ENCODE peak calls at places on chromosomes 1 and 21, in four cellular contexts. K is fibroblast of lung, C is lung, J is adrenal gland. X is an unnamed sample.

GRCh38 chr21:42319368-42319767 is 4.2 kb upstream of the TFF3 start:
- DNase-seq in K (no peak), C (no peak), J (peak; percentile 43), X (peak; percentile 52)

GRCh38 chr1:240732390-240732789 is 120.4 kb upstream of the GREM2 start:
- DNase-seq in K (peak; percentile 77), C (no peak), J (no peak), X (no peak)

GRCh38 chr1:203082571-203083462 is 3.0 kb downstream of the MYOG start:
- DNase-seq in K (no peak), C (no peak), J (peak; percentile 35), X (no peak)

GRCh38 chr1:109969430-109969829 is 15.1 kb upstream of the AHCYL1 start:
- DNase-seq in K (peak; percentile 80), C (no peak), J (no peak), X (no peak)

GRCh38 chr1:10873189-10873588 is 76.7 kb upstream of the CASZ1 start:
- DNase-seq in K (no peak), C (no peak), J (no peak), X (no peak)

GRCh38 chr1:62175568-62176179 is 19.0 kb upstream of the L1TD1 start:
- DNase-seq in K (peak; percentile 65), C (peak; percentile 45), J (peak; percentile 77), X (no peak)

GRCh38 chr1:201553496-201554166 is 14.7 kb downstream of the NAV1 start:
- DNase-seq in K (peak; percentile 66), C (no peak), J (peak; percentile 53), X (no peak)

GRCh38 chr21:39313457-39314154 is at the start of gene BRWD1:
- DNase-seq in K (peak; percentile 87), C (peak; percentile 77), J (peak; percentile 87), X (peak; percentile 73)

GRCh38 chr1:92411511-92411910 is 75.2 kb downstream of the GFI1 start:
- DNase-seq in K (peak; percentile 48), C (no peak), J (no peak), X (no peak)

GRCh38 chr21:16194851-16195251 is 465.1 kb downstream of the USP25 start:
- DNase-seq in K (peak; percentile 53), C (no peak), J (no peak), X (no peak)
- H3K4me3 ChIP-seq in K (peak overlapping the region; percentile 63), C (no peak overlapping the region), J (no peak overlapping the region), X (peak overlapping the region; percentile 48)

DNA sequence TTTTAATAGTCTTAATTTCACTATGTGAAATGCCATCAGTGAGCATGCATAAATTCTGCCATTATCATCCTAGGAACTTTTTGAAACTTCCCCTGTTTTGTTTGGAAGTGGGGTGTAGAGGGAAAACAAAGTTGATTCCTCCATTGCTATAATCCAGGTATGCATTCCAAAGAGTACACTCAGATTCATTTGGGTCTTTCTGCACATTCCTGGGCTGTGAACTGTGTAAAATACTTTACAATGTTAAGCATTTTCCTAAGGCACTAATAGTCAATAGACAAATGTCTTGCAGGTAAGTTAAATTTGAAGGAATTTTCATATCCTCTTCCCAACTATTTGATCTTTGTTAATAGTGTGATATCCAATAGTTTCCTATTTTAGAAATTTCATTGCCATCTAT is 36.2 kb downstream of the SGIP1 start:
- DNase-seq in K (no peak), C (no peak), J (no peak), X (no peak)
- H3K4me1 ChIP-seq in K (peaks cover 8% of the 10 kb centered on the region), C (no peaks in the 10 kb centered on the region), J (no peaks in the 10 kb centered on the region), X (no peaks in the 10 kb centered on the region)

GRCh38 chr1:51877434-51878306 is 857 bp downstream of the NRDC start:
- DNase-seq in K (peak; percentile 38), C (peak; percentile 30), J (peak; percentile 67), X (peak; percentile 62)

GRCh38 chr1:51878616-51879336 is at the start of gene NRDC:
- DNase-seq in K (peak; percentile 100), C (peak; percentile 100), J (peak; percentile 100), X (peak; percentile 100)

GRCh38 chr1:51878307-51878615 is 266 bp downstream of the NRDC start:
- DNase-seq in K (no peak), C (no peak), J (no peak), X (no peak)

GRCh38 chr1:51875291-51875772 is 3.2 kb downstream of the NRDC start:
- DNase-seq in K (no peak), C (no peak), J (no peak), X (no peak)

GRCh38 chr1:51875836-51876235 is 2.7 kb downstream of the NRDC start:
- DNase-seq in K (no peak), C (no peak), J (no peak), X (no peak)
- H3K4me3 ChIP-seq in K (peak overlapping the region; percentile 100), C (no peak overlapping the region), J (no peak overlapping the region), X (no peak overlapping the region)

GRCh38 chr1:165852896-165853295 is 25.5 kb downstream of the UCK2 start:
- DNase-seq in K (no peak), C (no peak), J (no peak), X (no peak)
- H3K4me1 ChIP-seq in K (peaks cover 21% of the 10 kb centered on the region), C (peaks cover 9% of the 10 kb centered on the region), J (no peaks in the 10 kb centered on the region), X (no peaks in the 10 kb centered on the region)

DNA sequence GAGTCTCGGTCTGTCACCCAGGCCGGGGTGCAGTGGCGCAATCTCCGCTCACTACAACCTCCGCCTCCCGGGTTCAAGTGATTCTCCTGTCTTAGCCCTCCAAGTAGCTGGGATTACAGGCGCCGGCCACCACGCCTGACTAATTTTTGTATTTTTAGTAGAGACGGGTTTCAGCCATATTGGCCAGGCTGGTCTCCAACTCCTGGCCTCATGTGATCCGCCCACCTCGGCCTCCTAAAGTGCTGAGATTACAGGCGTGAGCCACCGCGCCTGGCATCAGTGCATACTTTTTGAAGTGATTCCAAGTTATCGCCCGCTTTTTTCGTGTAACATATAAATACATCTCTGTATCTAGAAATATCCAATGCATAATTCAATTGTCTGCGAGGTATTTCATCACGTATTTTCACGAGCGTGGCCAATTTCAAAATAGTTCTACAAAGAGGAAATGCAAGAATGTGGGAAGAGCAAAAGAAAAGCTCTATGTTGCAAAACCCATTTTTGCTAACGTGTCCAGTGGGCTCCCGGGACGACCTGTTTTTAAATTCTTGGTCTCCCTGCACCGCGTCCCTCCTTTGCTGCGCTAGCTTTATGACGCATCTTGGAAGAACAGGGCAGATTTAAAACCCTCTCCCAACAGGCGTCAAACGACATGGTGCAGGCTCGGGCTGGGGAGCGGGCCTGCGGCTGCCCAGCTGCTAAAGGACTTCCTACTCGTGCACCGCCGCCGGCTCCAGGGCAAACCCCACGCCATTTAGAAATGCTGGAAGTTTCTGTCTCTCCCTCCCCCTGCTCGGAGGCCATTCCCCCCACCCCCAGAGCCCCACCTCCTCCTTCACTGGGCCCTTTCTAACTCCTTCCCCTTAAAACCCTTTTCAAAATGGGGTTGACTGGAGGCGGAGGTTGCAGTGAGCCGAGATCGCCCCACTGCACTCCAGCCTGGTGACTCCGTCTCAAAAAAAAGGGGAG is 918 bp upstream of the IFNGR2 start:
- DNase-seq in K (peak; percentile 78), C (peak; percentile 63), J (peak; percentile 82), X (peak; percentile 84)
- H3K4me3 ChIP-seq in K (peak overlapping the region; percentile 73), C (peak overlapping the region; percentile 16), J (no peak overlapping the region), X (peak overlapping the region; percentile 99)

DNA sequence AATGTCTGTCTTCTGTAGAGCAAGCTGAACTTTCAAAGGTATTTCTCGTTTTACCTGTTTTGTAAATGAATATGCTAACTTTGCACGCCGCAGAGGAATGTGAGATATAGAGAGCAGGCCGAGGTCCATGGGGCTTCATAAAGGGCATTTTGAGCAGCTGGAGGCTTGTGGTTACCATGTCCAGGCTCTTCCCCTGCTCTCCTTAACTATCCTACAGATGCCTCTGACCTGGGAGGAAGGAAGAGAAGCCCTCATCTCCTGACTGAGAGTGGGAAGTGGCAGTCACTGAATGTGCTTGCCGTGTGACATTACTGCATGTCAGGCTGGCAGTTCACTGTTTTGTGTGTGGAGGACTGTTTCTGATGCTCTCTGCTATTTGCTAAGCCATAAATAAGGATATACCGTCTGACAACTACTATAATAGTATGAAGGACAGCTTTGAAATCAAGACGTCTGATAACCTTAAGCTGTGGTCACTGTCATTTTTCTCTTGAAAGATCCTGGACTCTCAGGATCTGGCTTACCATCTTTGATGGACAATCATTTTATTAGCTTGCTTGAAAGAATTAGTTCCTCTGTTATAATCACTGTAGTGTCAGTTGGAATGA is 92.2 kb downstream of the DYRK1A start:
- DNase-seq in K (no peak), C (no peak), J (no peak), X (no peak)
- H3K4me1 ChIP-seq in K (peaks cover 14% of the 10 kb centered on the region), C (peaks cover 28% of the 10 kb centered on the region), J (peaks cover 39% of the 10 kb centered on the region), X (peaks cover 95% of the 10 kb centered on the region)

GRCh38 chr1:54800899-54801759 is at the start of gene TTC22:
- DNase-seq in K (no peak), C (peak; percentile 72), J (peak; percentile 84), X (no peak)

GRCh38 chr1:54798206-54798605 is 2.9 kb downstream of the TTC22 start:
- DNase-seq in K (no peak), C (no peak), J (no peak), X (no peak)

GRCh38 chr1:54796902-54797301 is 4.2 kb downstream of the TTC22 start:
- DNase-seq in K (no peak), C (no peak), J (no peak), X (no peak)

GRCh38 chr1:54800041-54800898 is 853 bp downstream of the TTC22 start:
- DNase-seq in K (no peak), C (no peak), J (no peak), X (no peak)

GRCh38 chr1:54798769-54799641 is 2.1 kb downstream of the TTC22 start:
- DNase-seq in K (no peak), C (peak; percentile 43), J (no peak), X (no peak)
- H3K4me3 ChIP-seq in K (no peak overlapping the region), C (no peak overlapping the region), J (no peak overlapping the region), X (no peak overlapping the region)

DNA sequence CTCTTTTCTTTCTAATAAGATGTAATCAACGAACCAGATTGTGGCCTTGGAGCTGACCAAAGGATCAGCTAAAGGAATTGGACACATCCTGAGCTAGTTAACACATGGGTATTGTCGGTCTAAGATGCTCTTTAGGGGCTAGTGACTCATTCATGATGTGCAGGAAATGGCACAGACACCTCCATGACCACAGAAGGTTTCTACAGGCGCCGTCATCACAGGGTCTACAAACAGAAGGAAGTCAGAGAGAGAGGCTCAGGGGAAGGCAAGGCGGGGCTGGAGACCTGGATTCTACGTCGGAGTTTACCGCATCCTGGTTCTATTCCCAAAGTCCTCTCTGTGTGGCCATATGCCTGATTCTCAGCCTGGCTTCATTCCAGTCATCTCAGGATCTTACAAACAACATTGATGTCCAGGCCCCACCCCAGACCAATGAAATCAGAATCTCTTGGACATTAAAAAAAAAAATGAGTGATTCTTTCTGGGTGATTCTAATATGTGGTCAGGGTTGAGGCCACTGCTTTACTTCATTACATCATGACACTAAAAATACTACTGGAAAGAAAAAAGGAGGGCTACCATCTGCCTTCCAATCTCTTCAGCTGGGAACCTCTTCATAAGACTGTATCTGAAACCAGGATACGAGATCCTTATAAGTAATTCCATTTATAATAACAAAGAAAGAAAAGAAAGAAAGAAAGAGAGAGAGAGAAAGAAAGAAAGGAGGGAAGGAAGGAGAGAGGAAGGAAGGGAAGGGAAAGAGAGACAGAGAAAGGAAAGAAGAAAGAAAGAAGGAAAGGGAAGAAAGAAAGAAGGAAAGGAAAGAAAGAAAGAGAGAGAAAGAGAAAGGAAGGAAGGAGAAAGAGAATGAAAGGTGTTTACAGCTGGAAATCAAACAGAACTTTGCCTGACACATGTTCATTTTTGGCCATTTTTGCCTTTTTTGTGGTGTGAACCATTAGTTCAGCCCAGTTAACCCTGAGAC is 11.6 kb upstream of the KCNJ15 start:
- DNase-seq in K (peak; percentile 82), C (no peak), J (no peak), X (no peak)
- H3K4me1 ChIP-seq in K (peaks cover 2% of the 10 kb centered on the region), C (peaks cover 3% of the 10 kb centered on the region), J (no peaks in the 10 kb centered on the region), X (no peaks in the 10 kb centered on the region)

DNA sequence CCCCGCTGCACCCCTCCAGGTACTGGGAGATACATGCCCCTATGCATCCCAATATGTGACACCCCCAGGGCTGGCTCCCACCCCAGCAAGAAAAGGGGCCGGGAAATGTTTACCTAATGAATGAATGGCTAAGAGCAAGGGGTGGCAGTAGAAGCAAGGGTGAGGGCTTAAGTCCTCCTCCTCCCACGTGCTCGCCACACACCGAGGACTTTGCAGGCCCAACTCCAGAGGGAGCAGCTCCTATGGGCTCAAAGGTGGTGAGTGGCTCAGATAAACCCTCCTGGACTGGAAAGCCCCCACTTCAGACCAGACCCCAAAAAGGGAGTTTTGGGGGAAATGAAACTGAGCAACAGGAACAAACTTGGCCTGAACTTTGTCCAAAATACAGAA is 11.4 kb downstream of the SLC45A3 start:
- DNase-seq in K (no peak), C (no peak), J (no peak), X (no peak)
- H3K4me3 ChIP-seq in K (no peak overlapping the region), C (no peak overlapping the region), J (no peak overlapping the region), X (no peak overlapping the region)

X was measured in right atrium auricular region.